ENCODE peak calls at places on chromosomes 1 and 21, in six cellular contexts. E is activated T-cell treated with anti-CD3 and anti-CD28 coated beads for 1 hour; B is activated CD4-positive, alpha-beta T cell treated with anti-CD3 and anti-CD28 coated beads, Interleukin-2, amount 50 U/mL, for 1 hour; M is KBM-7; P is HFFc6; X is mammary epithelial cell. D is an unnamed sample.

GRCh38 chr1:29889776-29890175 is 653.5 kb downstream of the PTPRU start:
- DNase-seq in M (no peak), E (no peak), X (no peak), B (no peak), P (no peak), D (no peak)

GRCh38 chr1:214496126-214496525 is 55.3 kb downstream of the PTPN14 start:
- DNase-seq in E (no peak), M (no peak), P (no peak), X (no peak), B (no peak), D (no peak)

GRCh38 chr1:112808861-112809684 is 93.9 kb upstream of the PPM1J start:
- DNase-seq in X (peak; percentile 62), E (peak; percentile 47), M (peak; percentile 78), P (peak; percentile 61), B (peak; percentile 55), D (peak; percentile 69)

GRCh38 chr1:7588457-7588827 is 182.7 kb upstream of the VAMP3 start:
- DNase-seq in B (no peak), E (no peak), X (no peak), M (no peak), P (no peak), D (no peak)

GRCh38 chr1:241702436-241702835 is 50.4 kb downstream of the WDR64 start:
- DNase-seq in P (peak; percentile 73), B (no peak), E (no peak), X (peak; percentile 73), M (no peak), D (no peak)

GRCh38 chr21:36873511-36873910 is 93.0 kb downstream of the HLCS start:
- DNase-seq in B (no peak), M (no peak), P (no peak), E (no peak), X (no peak), D (no peak)

GRCh38 chr1:77834771-77835334 is 53.6 kb upstream of the NEXN start:
- DNase-seq in X (no peak), P (peak; percentile 60), E (no peak), M (no peak), B (no peak), D (no peak)

GRCh38 chr1:96971439-96971838 is 249.9 kb downstream of the PTBP2 start:
- DNase-seq in X (no peak), E (no peak), B (no peak), M (no peak), P (no peak), D (no peak)

GRCh38 chr1:23793018-23793781 is 2.3 kb downstream of the LYPLA2 start:
- DNase-seq in M (no peak), X (peak; percentile 59), B (peak; percentile 46), P (no peak), E (no peak), D (no peak)

GRCh38 chr1:231828182-231828920 is 201.8 kb downstream of the DISC1 start:
- DNase-seq in X (peak; percentile 84), M (no peak), P (peak; percentile 93), B (no peak), E (no peak), D (no peak)

GRCh38 chr1:161185732-161186311 is 8.5 kb upstream of the B4GALT3 start:
- DNase-seq in X (no peak), P (no peak), B (no peak), M (peak; percentile 87), E (no peak), D (peak; percentile 84)

GRCh38 chr1:167862432-167863076 is 51.4 kb downstream of the ADCY10 start:
- DNase-seq in B (no peak), P (peak; percentile 45), E (no peak), M (no peak), X (no peak), D (no peak)

GRCh38 chr1:226308723-226309397 is at the start of gene LIN9:
- DNase-seq in X (peak; percentile 89), B (peak; percentile 92), E (peak; percentile 93), M (peak; percentile 92), P (peak; percentile 87), D (peak; percentile 90)

GRCh38 chr1:83574749-83575148 is 424.2 kb downstream of the TTLL7 start:
- DNase-seq in P (no peak), M (no peak), X (no peak), B (no peak), E (no peak), D (no peak)

D was measured in Kasumi-1.